ENCODE peak calls at places on chromosomes 13 and 19, in four cellular contexts. H is breast epithelium, U is transverse colon, M is Panc1. S is an unnamed sample.

GRCh38 chr19:54517483-54517882 is 14.9 kb downstream of the LAIR2 start:
- DNase-seq in H (peak; percentile 63), U (peak; percentile 37), M (peak; percentile 75), S (peak; percentile 53)

GRCh38 chr13:90868321-90868920 is 479.1 kb upstream of the MIR17HG start:
- DNase-seq in H (no peak), U (no peak), M (no peak), S (no peak)

GRCh38 chr13:85710545-85710944 is 88.7 kb downstream of the SLITRK6 start:
- DNase-seq in H (no peak), U (no peak), M (no peak), S (no peak)

GRCh38 chr13:110882228-110882627 is 32.6 kb downstream of the ANKRD10 start:
- DNase-seq in H (no peak), U (no peak), M (no peak), S (no peak)

GRCh38 chr13:20425819-20426219 is 99.8 kb downstream of the CRYL1 start:
- DNase-seq in H (no peak), U (no peak), M (no peak), S (no peak)

GRCh38 chr13:74761794-74762193 is 627.6 kb upstream of the KLF12 start:
- DNase-seq in H (no peak), U (no peak), M (no peak), S (no peak)

GRCh38 chr13:109684836-109685602 is 101.4 kb downstream of the IRS2 start:
- DNase-seq in H (no peak), U (peak; percentile 74), M (no peak), S (no peak)

GRCh38 chr13:75774176-75774575 is 138.0 kb downstream of the LMO7 start:
- DNase-seq in H (no peak), U (no peak), M (no peak), S (no peak)

GRCh38 chr13:99339736-99340392 is 32.7 kb upstream of the GPR183 start:
- DNase-seq in H (no peak), U (peak; percentile 34), M (no peak), S (no peak)

GRCh38 chr13:65615506-65615905 is 1614.6 kb downstream of the PCDH9 start:
- DNase-seq in H (no peak), U (no peak), M (no peak), S (no peak)

GRCh38 chr13:93547886-93548285 is 321.3 kb downstream of the GPC6 start:
- DNase-seq in H (no peak), U (no peak), M (no peak), S (no peak)

GRCh38 chr19:32662186-32662585 is 12.8 kb downstream of the ANKRD27 start:
- DNase-seq in H (no peak), U (no peak), M (no peak), S (no peak)

GRCh38 chr19:7853760-7854107 is 20.5 kb downstream of the PRR36 start:
- DNase-seq in H (no peak), U (no peak), M (no peak), S (no peak)

GRCh38 chr13:19634129-19634740 is 776 bp downstream of the MPHOSPH8 start:
- DNase-seq in H (no peak), U (peak; percentile 28), M (no peak), S (no peak)

GRCh38 chr13:39499580-39499979 is 103.4 kb downstream of the LHFPL6 start:
- DNase-seq in H (no peak), U (no peak), M (no peak), S (no peak)

GRCh38 chr19:19860756-19861390 is 4.8 kb upstream of the ZNF253 start:
- DNase-seq in H (no peak), U (no peak), M (no peak), S (no peak)

GRCh38 chr13:112674412-112675383 is 15.1 kb upstream of the ATP11A start:
- DNase-seq in H (no peak), U (no peak), M (no peak), S (peak; percentile 14)

GRCh38 chr13:35139591-35139990 is 197.5 kb downstream of the NBEA start:
- DNase-seq in H (no peak), U (no peak), M (no peak), S (no peak)

GRCh38 chr19:47430041-47430802 is 10.9 kb upstream of the MEIS3 start:
- DNase-seq in H (peak; percentile 61), U (peak; percentile 64), M (no peak), S (peak; percentile 71)

GRCh38 chr19:29489182-29489951 is 36.4 kb upstream of the VSTM2B start:
- DNase-seq in H (no peak), U (no peak), M (no peak), S (peak; percentile 21)

GRCh38 chr13:24263652-24264051 is 45.7 kb upstream of the C1QTNF9 start:
- DNase-seq in H (no peak), U (no peak), M (no peak), S (no peak)
- H3K27ac ChIP-seq in H (no peak overlapping the region), U (no peak overlapping the region), M (no peak overlapping the region), S (no peak overlapping the region)

DNA sequence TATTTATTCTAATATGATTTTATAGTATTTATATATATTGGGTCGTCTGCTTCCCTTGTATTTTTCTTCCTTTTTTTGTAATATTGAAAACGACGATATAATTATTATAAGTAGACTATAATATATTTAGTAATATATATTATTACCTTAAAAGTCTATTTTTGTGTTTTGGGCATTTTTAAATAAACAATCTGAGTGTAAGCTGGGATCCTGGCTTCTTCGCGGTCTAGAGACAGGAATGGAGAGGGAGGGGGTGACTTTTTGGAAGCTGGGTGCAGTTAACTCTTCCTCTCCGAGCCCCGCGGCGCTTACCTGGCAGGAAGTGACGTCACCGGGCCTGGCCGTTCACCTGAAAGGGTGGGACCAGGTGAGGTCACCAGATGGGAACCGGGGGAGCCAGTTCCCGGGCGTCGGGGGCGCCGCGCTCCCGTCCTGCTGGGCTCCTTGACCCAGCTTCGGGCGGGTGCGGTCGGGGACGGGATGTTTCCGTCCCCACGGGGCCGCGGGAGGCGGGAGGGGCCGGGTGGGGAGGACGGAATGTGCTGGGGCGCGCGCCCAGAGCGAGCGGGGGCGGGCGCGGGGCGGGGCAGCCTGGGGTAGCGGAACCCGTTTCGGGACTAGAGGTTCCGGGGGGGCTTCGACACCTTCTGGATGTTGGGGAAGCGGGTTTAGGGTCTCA is 2.7 kb downstream of the ZFP36 start:
- DNase-seq in H (peak; percentile 97), U (peak; percentile 96), M (peak; percentile 100), S (peak; percentile 96)
- H3K27ac ChIP-seq in H (peak overlapping the region; percentile 100), U (peak overlapping the region; percentile 100), M (peak overlapping the region; percentile 92), S (peak overlapping the region; percentile 100)

GRCh38 chr19:1088419-1089066 is 6.6 kb downstream of the POLR2E start:
- DNase-seq in H (no peak), U (no peak), M (no peak), S (no peak)
- H3K27ac ChIP-seq in H (peak overlapping the region; percentile 62), U (peak overlapping the region; percentile 67), M (no peak overlapping the region), S (peak overlapping the region; percentile 74)

GRCh38 chr19:16703677-16704076 is 16.0 kb upstream of the NWD1 start:
- DNase-seq in H (no peak), U (no peak), M (no peak), S (no peak)

GRCh38 chr19:16698914-16699313 is 20.7 kb upstream of the NWD1 start:
- DNase-seq in H (no peak), U (peak; percentile 27), M (no peak), S (peak; percentile 46)

GRCh38 chr19:16702123-16702522 is 17.5 kb upstream of the NWD1 start:
- DNase-seq in H (no peak), U (no peak), M (no peak), S (no peak)
- H3K27ac ChIP-seq in H (peak overlapping the region; percentile 77), U (no peak overlapping the region), M (no peak overlapping the region), S (no peak overlapping the region)

GRCh38 chr13:80553041-80553440 is 212.1 kb upstream of the SPRY2 start:
- DNase-seq in H (no peak), U (no peak), M (no peak), S (no peak)

GRCh38 chr13:80551650-80552497 is 210.9 kb upstream of the SPRY2 start:
- DNase-seq in H (no peak), U (no peak), M (no peak), S (no peak)

GRCh38 chr13:80547341-80547740 is 206.4 kb upstream of the SPRY2 start:
- DNase-seq in H (no peak), U (no peak), M (no peak), S (no peak)

GRCh38 chr13:80547885-80548284 is 207.0 kb upstream of the SPRY2 start:
- DNase-seq in H (no peak), U (no peak), M (no peak), S (no peak)

DNA sequence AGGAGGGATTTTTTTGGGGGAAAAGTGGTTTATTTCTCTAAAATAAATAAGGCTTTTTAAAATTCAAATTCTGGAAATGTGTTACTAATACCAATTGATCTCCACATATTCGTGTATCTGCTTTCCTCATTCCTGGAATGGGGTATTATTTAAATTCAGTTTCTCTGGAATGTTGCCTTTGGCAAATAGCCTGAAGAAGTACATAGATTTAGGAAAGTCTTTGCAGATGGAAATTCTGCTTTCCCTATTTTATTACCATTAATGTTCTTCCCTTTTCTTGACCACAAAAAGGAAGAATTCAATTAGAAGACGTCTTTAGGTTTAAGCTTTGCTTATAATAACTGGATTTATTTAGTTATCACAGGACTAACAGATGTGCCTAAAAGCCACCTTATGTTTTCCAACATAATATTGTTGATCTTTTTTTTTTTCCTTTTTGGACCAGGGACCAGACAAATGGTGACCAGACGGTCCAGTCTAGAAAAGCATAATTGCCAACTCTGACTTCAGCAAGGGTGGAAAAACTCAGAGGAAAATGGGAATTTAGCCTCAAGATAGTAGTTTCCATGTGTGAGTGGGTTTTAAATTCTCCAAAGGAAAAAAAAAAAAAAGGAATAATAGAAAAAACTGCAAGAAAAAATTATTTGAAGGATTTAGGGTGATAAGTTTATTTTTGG is 210.1 kb upstream of the SPRY2 start:
- DNase-seq in H (no peak), U (no peak), M (no peak), S (no peak)
- H3K27ac ChIP-seq in H (peak overlapping the region; percentile 6), U (no peak overlapping the region), M (no peak overlapping the region), S (no peak overlapping the region)

GRCh38 chr19:49682274-49682673 is 5.2 kb downstream of the PRMT1 start:
- DNase-seq in H (no peak), U (no peak), M (no peak), S (no peak)

GRCh38 chr19:49679832-49680472 is 2.9 kb downstream of the PRMT1 start:
- DNase-seq in H (no peak), U (no peak), M (no peak), S (no peak)

GRCh38 chr19:49681830-49682229 is 4.8 kb downstream of the PRMT1 start:
- DNase-seq in H (no peak), U (no peak), M (no peak), S (no peak)

GRCh38 chr19:49678970-49679831 is 2.1 kb downstream of the PRMT1 start:
- DNase-seq in H (no peak), U (no peak), M (no peak), S (no peak)

DNA sequence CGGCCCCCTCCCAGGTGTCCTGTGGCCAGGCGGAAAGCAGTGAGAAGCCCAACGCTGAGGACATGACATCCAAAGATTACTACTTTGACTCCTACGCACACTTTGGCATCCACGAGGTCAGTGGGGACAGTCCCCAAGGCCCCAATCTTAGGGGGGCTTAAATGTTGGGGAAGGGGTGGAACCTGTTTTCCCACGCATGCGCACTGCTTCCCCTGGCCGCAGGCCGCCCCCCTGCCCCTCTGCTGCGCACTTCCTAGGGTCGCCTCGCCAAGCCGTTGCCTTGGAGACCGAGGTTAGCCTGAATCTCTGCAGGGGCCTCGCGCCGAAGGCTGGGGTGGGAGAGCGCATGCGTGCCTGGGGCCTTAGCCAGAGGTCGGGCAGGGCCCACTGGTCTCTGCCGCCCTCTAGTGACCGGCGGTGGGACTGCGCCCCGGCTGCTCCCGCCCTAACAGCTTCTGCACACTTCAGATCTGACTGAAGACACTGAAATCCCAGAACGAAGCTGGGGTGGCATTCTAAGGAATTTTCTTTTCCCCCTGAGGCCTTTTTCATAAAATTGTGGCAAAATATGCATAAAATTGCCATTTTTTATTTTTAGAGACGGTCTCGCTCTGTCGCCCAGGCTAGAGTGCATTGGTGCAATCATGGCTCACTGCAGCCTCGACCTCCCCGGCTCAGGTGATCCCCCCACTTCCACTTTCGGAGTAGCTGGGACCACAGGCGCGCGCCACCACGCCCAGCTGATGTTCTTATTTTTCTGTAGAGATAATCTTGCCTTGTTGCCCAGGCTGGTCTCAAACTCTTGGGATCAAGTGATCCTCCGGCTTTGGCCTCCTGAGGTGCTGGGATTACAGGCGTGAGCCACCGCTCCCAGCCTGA is 3.6 kb downstream of the PRMT1 start:
- DNase-seq in H (peak; percentile 91), U (peak; percentile 93), M (no peak), S (peak; percentile 93)
- H3K27ac ChIP-seq in H (peak overlapping the region; percentile 60), U (peak overlapping the region; percentile 99), M (peak overlapping the region; percentile 65), S (peak overlapping the region; percentile 67)